ENCODE peak calls at places on chromosome 13, in four cellular contexts. B is foreskin fibroblast, Z is body of pancreas, X is GM23338. L is an unnamed sample.

GRCh38 chr13:62357887-62358645 is 942.4 kb upstream of the PCDH20 start:
- DNase-seq in B (peak), Z (no peak), X (peak), L (peak)

GRCh38 chr13:47146136-47146535 is 249.3 kb upstream of the HTR2A start:
- DNase-seq in B (peak), Z (no peak), X (no peak), L (no peak)

GRCh38 chr13:80224468-80224867 is 116.5 kb downstream of the SPRY2 start:
- DNase-seq in B (peak), Z (no peak), X (no peak), L (no peak)

GRCh38 chr13:29964181-29964845 is 113.9 kb upstream of the UBL3 start:
- DNase-seq in B (no peak), Z (no peak), X (peak), L (no peak)

GRCh38 chr13:29435125-29435911 is 160.2 kb downstream of the SLC7A1 start:
- DNase-seq in B (peak), Z (no peak), X (no peak), L (no peak)

GRCh38 chr13:71587778-71588177 is 279.2 kb downstream of the DACH1 start:
- DNase-seq in B (no peak), Z (no peak), X (no peak), L (no peak)

GRCh38 chr13:107421951-107422350 is 793.4 kb downstream of the LIG4 start:
- DNase-seq in B (no peak), Z (no peak), X (no peak), L (no peak)

GRCh38 chr13:78596701-78597550 is 6.4 kb downstream of the POU4F1 start:
- DNase-seq in B (no peak), Z (no peak), X (peak), L (no peak)

GRCh38 chr13:95926231-95926630 is 127.0 kb downstream of the UGGT2 start:
- DNase-seq in B (no peak), Z (no peak), X (no peak), L (no peak)

GRCh38 chr13:82597737-82598136 is 1284.5 kb downstream of the SLITRK1 start:
- DNase-seq in B (no peak), Z (no peak), X (peak), L (no peak)

GRCh38 chr13:51997641-51998330 is 13.5 kb downstream of the ATP7B start:
- DNase-seq in B (no peak), Z (no peak), X (peak), L (no peak)

GRCh38 chr13:51998723-51999471 is 12.4 kb downstream of the ATP7B start:
- DNase-seq in B (no peak), Z (no peak), X (peak), L (no peak)

GRCh38 chr13:51999525-51999924 is 11.7 kb downstream of the ATP7B start:
- DNase-seq in B (no peak), Z (peak), X (no peak), L (no peak)

GRCh38 chr13:51996660-51997059 is 14.6 kb downstream of the ATP7B start:
- DNase-seq in B (no peak), Z (no peak), X (no peak), L (no peak)

GRCh38 chr13:51995677-51996551 is 15.3 kb downstream of the ATP7B start:
- DNase-seq in B (no peak), Z (peak), X (peak), L (no peak)
- TF ChIP-seq CTCF in B (no peak), Z (no peak), X (no peak), L (peak)

DNA sequence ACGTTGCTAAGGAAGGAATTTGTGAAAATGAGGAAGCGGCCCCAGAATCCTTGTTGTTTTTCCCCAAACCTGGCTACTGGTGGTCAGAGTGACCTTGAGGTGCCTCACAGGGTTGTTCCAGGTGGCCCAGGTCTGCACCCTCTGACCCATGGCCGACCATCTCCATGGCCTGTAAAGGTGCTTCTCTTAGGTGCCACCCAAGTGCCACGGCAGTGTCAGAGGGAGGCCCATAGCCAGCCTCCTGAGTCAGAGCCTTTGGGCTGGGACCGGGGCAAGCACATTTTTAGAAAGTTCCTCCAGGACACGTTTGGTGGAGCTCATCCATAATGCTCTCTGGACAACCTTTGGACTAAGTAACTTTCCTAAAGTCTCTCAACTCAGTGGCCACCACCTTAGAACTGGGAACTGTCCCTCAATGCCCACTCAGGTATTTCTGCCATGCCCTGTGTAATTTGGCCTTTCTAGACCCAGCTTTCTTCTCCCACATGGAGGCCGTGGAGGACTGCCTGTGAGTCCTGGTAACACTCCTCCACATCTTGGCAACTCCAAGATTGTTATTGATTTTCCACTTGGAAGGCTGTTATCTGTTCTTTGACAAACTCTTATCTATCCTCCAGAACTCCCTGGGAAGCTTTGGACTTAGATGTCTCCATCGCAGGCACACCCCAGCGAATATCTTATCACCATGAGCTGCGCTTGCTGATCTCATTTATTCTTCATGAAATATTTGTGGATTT is 84.1 kb upstream of the IRS2 start:
- DNase-seq in B (no peak), Z (no peak), X (no peak), L (no peak)
- H3K4me3 ChIP-seq in B (peak), Z (no peak), X (no peak), L (no peak)

GRCh38 chr13:45928843-45929242 is 77.3 kb upstream of the SIAH3 start:
- DNase-seq in B (no peak), Z (no peak), X (no peak), L (peak)

GRCh38 chr13:45921337-45921736 is 69.8 kb upstream of the SIAH3 start:
- DNase-seq in B (no peak), Z (no peak), X (no peak), L (no peak)

GRCh38 chr13:45928196-45928595 is 76.6 kb upstream of the SIAH3 start:
- DNase-seq in B (no peak), Z (no peak), X (no peak), L (no peak)

DNA sequence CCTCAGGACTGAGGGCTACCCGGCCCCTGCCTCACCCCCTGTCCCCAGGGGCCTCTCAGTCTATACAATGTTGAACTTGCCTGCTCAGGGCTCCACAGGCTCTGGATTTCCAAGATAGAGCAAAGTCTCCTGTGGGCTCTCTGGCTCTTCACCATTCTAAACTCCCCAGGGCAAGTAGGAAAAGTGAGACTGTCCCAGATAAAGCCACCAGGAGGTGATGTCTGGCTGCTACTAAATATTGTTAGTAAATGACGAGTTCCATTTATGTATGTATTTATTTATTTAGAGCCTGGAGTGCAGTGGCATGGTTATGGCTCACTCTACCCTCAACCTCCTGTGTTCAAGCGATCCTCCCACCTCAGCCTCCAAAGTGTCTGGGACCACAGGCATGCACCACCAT is 73.6 kb upstream of the SIAH3 start:
- DNase-seq in B (no peak), Z (no peak), X (peak), L (no peak)
- TF ChIP-seq CTCF in B (no peak), Z (no peak), X (peak), L (peak)

GRCh38 chr13:102395174-102395573 is 6.7 kb downstream of the FGF14 start:
- DNase-seq in B (no peak), Z (no peak), X (peak), L (no peak)
- H3K4me3 ChIP-seq in B (peak), Z (no peak), X (peak), L (peak)

DNA sequence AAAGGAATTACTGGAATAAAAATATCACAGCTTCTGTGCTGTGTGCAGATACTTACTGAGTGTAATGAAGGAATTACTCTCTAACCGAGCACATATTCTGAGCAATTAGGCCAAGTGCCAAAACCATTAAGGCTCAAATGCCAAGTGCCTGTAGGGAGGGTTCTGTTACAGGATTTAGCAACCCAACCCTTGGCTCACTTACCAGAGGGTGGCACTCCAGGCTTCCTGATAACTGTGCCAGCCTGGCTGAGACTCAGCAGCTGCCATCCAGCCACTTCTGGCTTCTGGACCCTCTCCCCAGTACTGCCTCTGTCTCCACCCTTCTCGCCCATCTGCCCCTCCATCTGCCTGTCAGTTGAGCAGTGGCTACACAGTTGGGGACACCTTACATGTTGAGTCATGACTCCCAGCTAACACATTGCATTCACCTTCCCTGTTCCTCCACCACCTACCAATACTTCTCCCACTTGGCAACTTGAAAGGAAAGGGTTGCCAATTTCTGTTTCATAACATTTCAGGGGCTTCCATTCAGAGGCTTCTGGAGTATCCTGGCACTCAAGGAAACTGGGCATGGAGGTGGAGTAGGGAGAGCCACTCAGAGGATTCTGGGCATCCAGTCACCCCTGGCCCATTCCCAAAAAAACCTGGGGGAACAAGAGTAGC is 110.5 kb downstream of the COG6 start:
- DNase-seq in B (no peak), Z (no peak), X (peak), L (peak)
- TF ChIP-seq CTCF in B (no peak), Z (peak), X (peak), L (peak)

GRCh38 chr13:51154029-51154555 is 43.0 kb upstream of the C13orf42 start:
- DNase-seq in B (peak), Z (no peak), X (no peak), L (no peak)
- H3K4me3 ChIP-seq in B (no peak), Z (no peak), X (no peak), L (no peak)

DNA sequence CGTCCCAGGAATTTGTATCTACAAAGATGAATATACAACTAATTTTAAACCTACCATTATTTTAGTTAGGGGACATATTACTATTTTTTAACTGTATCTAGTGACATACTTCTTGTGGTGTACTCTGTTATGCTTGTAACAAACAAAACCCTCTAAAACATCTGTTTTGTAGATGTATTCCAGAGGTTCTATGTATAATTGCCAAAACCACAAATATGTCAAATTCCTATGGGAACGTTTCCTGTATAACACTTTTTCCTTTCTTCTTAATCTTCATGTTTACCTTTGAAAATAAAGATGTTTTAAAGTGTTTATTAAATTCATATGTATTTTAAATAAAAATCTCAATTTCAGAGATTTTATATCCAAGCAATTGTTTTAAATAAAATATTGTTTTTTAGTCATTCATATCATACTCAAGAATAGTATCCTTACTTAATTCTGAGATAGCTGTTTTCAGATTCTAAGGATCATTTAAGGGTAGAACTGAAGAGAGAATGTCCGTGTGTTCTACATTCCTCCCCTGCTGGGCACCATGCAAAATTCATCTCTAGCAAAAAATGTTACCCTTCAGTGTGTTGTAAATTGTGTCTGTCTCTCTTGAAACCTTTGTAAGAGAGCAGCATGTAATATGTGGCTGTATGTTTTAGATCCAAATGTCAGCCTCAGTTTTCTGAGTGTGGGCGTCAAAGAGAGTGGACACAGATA is 1327.7 kb downstream of the EFNB2 start:
- DNase-seq in B (no peak), Z (no peak), X (no peak), L (no peak)
- TF ChIP-seq CTCF in B (no peak), Z (no peak), X (no peak), L (no peak)

GRCh38 chr13:110726726-110727125 is 13.2 kb downstream of the ING1 start:
- DNase-seq in B (no peak), Z (no peak), X (no peak), L (no peak)
- H3K4me3 ChIP-seq in B (no peak), Z (no peak), X (no peak), L (no peak)

GRCh38 chr13:56755181-56755580 is 385.5 kb upstream of the PRR20A start:
- DNase-seq in B (no peak), Z (no peak), X (peak), L (peak)
- TF ChIP-seq CTCF in B (no peak), Z (no peak), X (peak), L (peak)

DNA sequence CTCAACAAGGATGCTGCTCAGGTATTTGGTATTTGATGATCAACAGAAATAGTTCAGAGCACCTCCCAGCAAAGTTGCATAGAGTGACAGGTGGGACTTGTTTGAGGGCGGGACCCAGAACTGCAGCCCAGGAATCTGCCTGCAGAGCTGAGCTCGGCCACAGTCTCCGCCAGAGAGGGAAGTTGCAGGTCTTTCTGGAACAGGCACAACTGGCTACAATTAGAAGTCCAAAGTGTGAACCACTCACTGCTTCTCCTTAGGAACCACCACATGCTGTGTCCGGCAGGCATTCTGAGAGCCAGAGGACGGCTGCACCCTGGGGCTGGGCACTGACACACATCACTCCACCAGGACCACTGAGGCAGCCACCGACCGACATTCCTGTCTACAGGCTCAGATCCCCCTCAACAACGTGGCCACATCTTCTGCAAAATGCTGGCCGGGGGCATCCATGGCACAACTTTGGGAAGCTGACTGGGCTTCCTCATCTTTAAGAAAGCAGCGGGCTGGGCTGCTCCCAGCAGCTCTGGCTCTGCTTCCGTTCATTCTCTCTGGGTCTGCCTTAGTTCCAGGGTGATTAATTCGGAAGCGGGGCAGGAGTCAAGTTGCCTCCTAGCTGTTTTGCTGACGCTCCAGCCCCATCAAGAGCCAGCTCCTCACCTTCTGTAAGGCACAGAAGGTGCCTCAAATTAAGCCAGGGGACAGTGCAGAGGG is 918 bp downstream of the SLC15A1 start:
- DNase-seq in B (peak), Z (peak), X (peak), L (no peak)
- H3K4me3 ChIP-seq in B (peak), Z (no peak), X (peak), L (peak)

L was measured in retinal pigment epithelial cell.